ENCODE peak calls at places on chromosomes 13 and 19, in seven cellular contexts. One of them, this sample, is unnamed.
A peak's percentile ranks its signal among the peaks of the same experiment; 100 is the strongest.

GRCh38 chr13:66845393-66845792 is 384.7 kb downstream of the PCDH9 start:
- DNase-seq in heart right ventricle: no peak
- DNase-seq in activated effector memory CD4-positive, alpha-beta T cell treated with anti-CD3 and anti-CD28 coated beads, Interleukin-2, amount 50 U/mL, for 16 hours: no peak
- DNase-seq in CD4-positive, alpha-beta memory T cell: no peak
- DNase-seq in AG09319: no peak
- DNase-seq in frontal cortex: no peak
- DNase-seq in stimulated activated CD8-positive, alpha-beta memory T cell treated with anti-CD3 and anti-CD28 coated beads, Interleukin-7, amount 100 ng/mL, for 1 hour: no peak
- DNase-seq in this sample: no peak

GRCh38 chr13:114004416-114005205 is 30.7 kb upstream of the C13orf46 start:
- DNase-seq in CD4-positive, alpha-beta memory T cell: no peak
- DNase-seq in AG09319: no peak
- DNase-seq in heart right ventricle: no peak
- DNase-seq in stimulated activated CD8-positive, alpha-beta memory T cell treated with anti-CD3 and anti-CD28 coated beads, Interleukin-7, amount 100 ng/mL, for 1 hour: no peak
- DNase-seq in activated effector memory CD4-positive, alpha-beta T cell treated with anti-CD3 and anti-CD28 coated beads, Interleukin-2, amount 50 U/mL, for 16 hours: peak; percentile 34
- DNase-seq in frontal cortex: no peak
- DNase-seq in this sample: no peak

GRCh38 chr13:113729329-113730019 is 29.6 kb upstream of the TMEM255B start:
- DNase-seq in activated effector memory CD4-positive, alpha-beta T cell treated with anti-CD3 and anti-CD28 coated beads, Interleukin-2, amount 50 U/mL, for 16 hours: no peak
- DNase-seq in heart right ventricle: no peak
- DNase-seq in frontal cortex: no peak
- DNase-seq in AG09319: no peak
- DNase-seq in stimulated activated CD8-positive, alpha-beta memory T cell treated with anti-CD3 and anti-CD28 coated beads, Interleukin-7, amount 100 ng/mL, for 1 hour: no peak
- DNase-seq in CD4-positive, alpha-beta memory T cell: no peak
- DNase-seq in this sample: no peak

GRCh38 chr19:35213678-35214632 is 14.6 kb downstream of the FAM187B start:
- DNase-seq in heart right ventricle: no peak
- DNase-seq in CD4-positive, alpha-beta memory T cell: peak; percentile 93
- DNase-seq in activated effector memory CD4-positive, alpha-beta T cell treated with anti-CD3 and anti-CD28 coated beads, Interleukin-2, amount 50 U/mL, for 16 hours: peak; percentile 89
- DNase-seq in AG09319: no peak
- DNase-seq in frontal cortex: peak; percentile 29
- DNase-seq in stimulated activated CD8-positive, alpha-beta memory T cell treated with anti-CD3 and anti-CD28 coated beads, Interleukin-7, amount 100 ng/mL, for 1 hour: peak; percentile 48
- DNase-seq in this sample: no peak

GRCh38 chr13:25648996-25649633 is 277.3 kb downstream of the ATP8A2 start:
- DNase-seq in activated effector memory CD4-positive, alpha-beta T cell treated with anti-CD3 and anti-CD28 coated beads, Interleukin-2, amount 50 U/mL, for 16 hours: no peak
- DNase-seq in stimulated activated CD8-positive, alpha-beta memory T cell treated with anti-CD3 and anti-CD28 coated beads, Interleukin-7, amount 100 ng/mL, for 1 hour: no peak
- DNase-seq in heart right ventricle: no peak
- DNase-seq in AG09319: no peak
- DNase-seq in frontal cortex: no peak
- DNase-seq in CD4-positive, alpha-beta memory T cell: no peak
- DNase-seq in this sample: no peak

GRCh38 chr19:31272707-31273106 is 76.5 kb downstream of the TSHZ3 start:
- DNase-seq in CD4-positive, alpha-beta memory T cell: no peak
- DNase-seq in heart right ventricle: no peak
- DNase-seq in activated effector memory CD4-positive, alpha-beta T cell treated with anti-CD3 and anti-CD28 coated beads, Interleukin-2, amount 50 U/mL, for 16 hours: peak; percentile 13
- DNase-seq in frontal cortex: no peak
- DNase-seq in stimulated activated CD8-positive, alpha-beta memory T cell treated with anti-CD3 and anti-CD28 coated beads, Interleukin-7, amount 100 ng/mL, for 1 hour: no peak
- DNase-seq in AG09319: no peak
- DNase-seq in this sample: no peak

GRCh38 chr19:35109395-35110112 is 6.1 kb upstream of the FXYD3 start:
- DNase-seq in AG09319: no peak
- DNase-seq in CD4-positive, alpha-beta memory T cell: no peak
- DNase-seq in activated effector memory CD4-positive, alpha-beta T cell treated with anti-CD3 and anti-CD28 coated beads, Interleukin-2, amount 50 U/mL, for 16 hours: no peak
- DNase-seq in frontal cortex: no peak
- DNase-seq in stimulated activated CD8-positive, alpha-beta memory T cell treated with anti-CD3 and anti-CD28 coated beads, Interleukin-7, amount 100 ng/mL, for 1 hour: no peak
- DNase-seq in heart right ventricle: no peak
- DNase-seq in this sample: no peak

GRCh38 chr13:94620286-94620896 is 18.7 kb downstream of the GPR180 start:
- DNase-seq in frontal cortex: no peak
- DNase-seq in activated effector memory CD4-positive, alpha-beta T cell treated with anti-CD3 and anti-CD28 coated beads, Interleukin-2, amount 50 U/mL, for 16 hours: no peak
- DNase-seq in AG09319: no peak
- DNase-seq in heart right ventricle: no peak
- DNase-seq in stimulated activated CD8-positive, alpha-beta memory T cell treated with anti-CD3 and anti-CD28 coated beads, Interleukin-7, amount 100 ng/mL, for 1 hour: no peak
- DNase-seq in CD4-positive, alpha-beta memory T cell: peak; percentile 6
- DNase-seq in this sample: no peak

GRCh38 chr13:41746259-41746658 is 214.7 kb downstream of the VWA8 start:
- DNase-seq in AG09319: peak; percentile 23
- DNase-seq in heart right ventricle: no peak
- DNase-seq in CD4-positive, alpha-beta memory T cell: no peak
- DNase-seq in frontal cortex: no peak
- DNase-seq in stimulated activated CD8-positive, alpha-beta memory T cell treated with anti-CD3 and anti-CD28 coated beads, Interleukin-7, amount 100 ng/mL, for 1 hour: no peak
- DNase-seq in activated effector memory CD4-positive, alpha-beta T cell treated with anti-CD3 and anti-CD28 coated beads, Interleukin-2, amount 50 U/mL, for 16 hours: no peak
- DNase-seq in this sample: no peak

GRCh38 chr13:110499621-110500281 is 61.8 kb downstream of the RAB20 start:
- DNase-seq in AG09319: peak; percentile 65
- DNase-seq in activated effector memory CD4-positive, alpha-beta T cell treated with anti-CD3 and anti-CD28 coated beads, Interleukin-2, amount 50 U/mL, for 16 hours: no peak
- DNase-seq in heart right ventricle: no peak
- DNase-seq in stimulated activated CD8-positive, alpha-beta memory T cell treated with anti-CD3 and anti-CD28 coated beads, Interleukin-7, amount 100 ng/mL, for 1 hour: no peak
- DNase-seq in CD4-positive, alpha-beta memory T cell: no peak
- DNase-seq in frontal cortex: no peak
- DNase-seq in this sample: no peak

GRCh38 chr13:95349267-95349666 is 48.0 kb upstream of the ABCC4 start:
- DNase-seq in frontal cortex: no peak
- DNase-seq in CD4-positive, alpha-beta memory T cell: no peak
- DNase-seq in stimulated activated CD8-positive, alpha-beta memory T cell treated with anti-CD3 and anti-CD28 coated beads, Interleukin-7, amount 100 ng/mL, for 1 hour: no peak
- DNase-seq in heart right ventricle: no peak
- DNase-seq in activated effector memory CD4-positive, alpha-beta T cell treated with anti-CD3 and anti-CD28 coated beads, Interleukin-2, amount 50 U/mL, for 16 hours: no peak
- DNase-seq in AG09319: no peak
- DNase-seq in this sample: no peak

GRCh38 chr13:21079761-21080730 is 18.7 kb upstream of the LATS2 start:
- DNase-seq in CD4-positive, alpha-beta memory T cell: no peak
- DNase-seq in stimulated activated CD8-positive, alpha-beta memory T cell treated with anti-CD3 and anti-CD28 coated beads, Interleukin-7, amount 100 ng/mL, for 1 hour: no peak
- DNase-seq in frontal cortex: no peak
- DNase-seq in heart right ventricle: no peak
- DNase-seq in AG09319: peak; percentile 50
- DNase-seq in activated effector memory CD4-positive, alpha-beta T cell treated with anti-CD3 and anti-CD28 coated beads, Interleukin-2, amount 50 U/mL, for 16 hours: no peak
- DNase-seq in this sample: no peak

GRCh38 chr13:98826156-98826555 is 73.7 kb upstream of the SLC15A1 start:
- DNase-seq in frontal cortex: peak; percentile 18
- DNase-seq in heart right ventricle: no peak
- DNase-seq in AG09319: no peak
- DNase-seq in activated effector memory CD4-positive, alpha-beta T cell treated with anti-CD3 and anti-CD28 coated beads, Interleukin-2, amount 50 U/mL, for 16 hours: no peak
- DNase-seq in CD4-positive, alpha-beta memory T cell: no peak
- DNase-seq in stimulated activated CD8-positive, alpha-beta memory T cell treated with anti-CD3 and anti-CD28 coated beads, Interleukin-7, amount 100 ng/mL, for 1 hour: no peak
- DNase-seq in this sample: no peak

GRCh38 chr19:17725422-17726078 is 6.3 kb downstream of the MAP1S start:
- DNase-seq in heart right ventricle: no peak
- DNase-seq in stimulated activated CD8-positive, alpha-beta memory T cell treated with anti-CD3 and anti-CD28 coated beads, Interleukin-7, amount 100 ng/mL, for 1 hour: no peak
- DNase-seq in activated effector memory CD4-positive, alpha-beta T cell treated with anti-CD3 and anti-CD28 coated beads, Interleukin-2, amount 50 U/mL, for 16 hours: no peak
- DNase-seq in AG09319: no peak
- DNase-seq in CD4-positive, alpha-beta memory T cell: no peak
- DNase-seq in frontal cortex: no peak
- DNase-seq in this sample: no peak